ENCODE peak calls at places on chromosomes 4 and X, in five cellular contexts. V, I, T, L and K are unnamed samples.

GRCh38 chrX:134484039-134484438 is 24.1 kb downstream of the HPRT1 start:
- DNase-seq in L (no peak), T (peak; percentile 20), V (peak; percentile 81), I (peak; percentile 74), K (no peak)

GRCh38 chr4:71187399-71188196 is 151.2 kb upstream of the SLC4A4 start:
- DNase-seq in L (peak; percentile 56), I (peak; percentile 51), T (peak; percentile 51), V (peak; percentile 68), K (peak; percentile 66)

GRCh38 chr4:180009316-180009715 is 2233.9 kb upstream of the TENM3 start:
- DNase-seq in L (no peak), I (peak; percentile 19), V (no peak), T (no peak), K (no peak)

GRCh38 chrX:17669891-17670290 is 67.4 kb upstream of the SCML1 start:
- DNase-seq in V (no peak), T (no peak), I (no peak), L (no peak), K (no peak)

GRCh38 chr4:48248559-48248953 is 21.1 kb downstream of the TEC start:
- DNase-seq in L (no peak), I (no peak), T (no peak), V (no peak), K (no peak)

GRCh38 chrX:120768681-120769080 is 107.0 kb downstream of the CT47B1 start:
- DNase-seq in I (peak; percentile 33), L (no peak), V (peak; percentile 80), T (peak; percentile 39), K (no peak)

GRCh38 chr4:20271954-20272353 is 20.2 kb downstream of the SLIT2 start:
- DNase-seq in T (no peak), V (no peak), L (no peak), I (peak; percentile 41), K (no peak)

GRCh38 chr4:15385928-15386327 is 41.9 kb upstream of the C1QTNF7 start:
- DNase-seq in L (no peak), V (no peak), T (no peak), I (no peak), K (no peak)

GRCh38 chr4:751676-752075 is 46.0 kb downstream of the PCGF3 start:
- DNase-seq in I (no peak), T (peak; percentile 39), L (no peak), V (peak; percentile 12), K (no peak)

GRCh38 chr4:69323284-69323683 is 43.0 kb downstream of the UGT2B28 start:
- DNase-seq in T (no peak), L (no peak), V (peak; percentile 24), I (no peak), K (no peak)

GRCh38 chr4:54099959-54100606 is at the start of gene GSX2:
- DNase-seq in L (no peak), I (no peak), T (no peak), V (no peak), K (no peak)

GRCh38 chrX:8738588-8739189 is 6.8 kb upstream of the ANOS1 start:
- DNase-seq in T (no peak), L (peak; percentile 24), I (peak; percentile 50), V (peak; percentile 74), K (peak; percentile 38)

GRCh38 chrX:85963736-85964135 is 83.6 kb downstream of the CHM start:
- DNase-seq in L (no peak), I (peak; percentile 90), T (peak; percentile 66), V (peak; percentile 75), K (no peak)

GRCh38 chr4:177444911-177445736 is 2.9 kb upstream of the AGA start:
- DNase-seq in T (no peak), L (no peak), I (no peak), V (no peak), K (peak; percentile 44)

GRCh38 chr4:183721207-183722081 is 62.4 kb downstream of the TRAPPC11 start:
- DNase-seq in T (peak; percentile 6), L (no peak), V (no peak), I (peak; percentile 60), K (peak; percentile 89)

GRCh38 chr4:138910914-138911336 is 104.7 kb upstream of the NOCT start:
- DNase-seq in I (peak; percentile 90), V (peak; percentile 83), L (no peak), T (peak; percentile 79), K (peak; percentile 74)

GRCh38 chrX:12949927-12950656 is 24.8 kb upstream of the TMSB4X start:
- DNase-seq in I (peak; percentile 92), T (peak; percentile 87), L (peak; percentile 82), V (no peak), K (peak; percentile 88)

GRCh38 chr4:10161840-10162239 is 45.2 kb upstream of the WDR1 start:
- DNase-seq in V (no peak), T (no peak), I (no peak), L (peak; percentile 68), K (no peak)

GRCh38 chrX:139049455-139049854 is 337.9 kb upstream of the FGF13 start:
- DNase-seq in V (no peak), L (no peak), T (peak; percentile 50), I (no peak), K (no peak)

GRCh38 chr4:100417565-100417964 is 100.3 kb downstream of the EMCN start:
- DNase-seq in T (peak; percentile 48), I (peak; percentile 47), V (no peak), L (no peak), K (no peak)

GRCh38 chr4:5865896-5866599 is 26.8 kb downstream of the CRMP1 start:
- DNase-seq in I (no peak), V (no peak), T (peak; percentile 23), L (peak; percentile 27), K (no peak)

GRCh38 chr4:34826660-34827059 is 1417.7 kb downstream of the ARAP2 start:
- DNase-seq in L (no peak), V (no peak), I (no peak), T (no peak), K (no peak)

GRCh38 chrX:148914783-148915182 is 414.4 kb downstream of the AFF2 start:
- DNase-seq in T (peak; percentile 10), V (no peak), L (no peak), I (no peak), K (no peak)

GRCh38 chrX:135213200-135213844 is 38.5 kb upstream of the ETDA start:
- DNase-seq in T (no peak), V (no peak), L (no peak), I (no peak), K (no peak)

GRCh38 chr4:72031868-72032619 is at the start of gene NPFFR2:
- DNase-seq in L (no peak), T (peak; percentile 51), V (no peak), I (no peak), K (no peak)

GRCh38 chr4:6180841-6181631 is 19.3 kb downstream of the JAKMIP1 start:
- DNase-seq in L (peak; percentile 75), V (no peak), I (no peak), T (no peak), K (no peak)

GRCh38 chr4:167887726-167888125 is 204.6 kb upstream of the ANXA10 start:
- DNase-seq in L (no peak), T (no peak), I (no peak), V (no peak), K (no peak)

GRCh38 chr4:75494563-75494962 is 19.6 kb downstream of the RCHY1 start:
- DNase-seq in L (no peak), T (peak; percentile 68), V (peak; percentile 43), I (peak; percentile 88), K (no peak)

GRCh38 chrX:323721-324628 is 5.4 kb upstream of the GTPBP6 start:
- DNase-seq in V (peak; percentile 34), L (peak; percentile 40), T (peak; percentile 76), I (peak; percentile 62), K (no peak)

GRCh38 chr4:161419822-161420221 is 744.0 kb downstream of the FSTL5 start:
- DNase-seq in T (no peak), I (no peak), V (peak; percentile 10), L (no peak), K (no peak)

GRCh38 chrX:3037218-3037617 is 4.1 kb upstream of the ARSF start:
- DNase-seq in T (no peak), I (no peak), L (no peak), V (no peak), K (no peak)

GRCh38 chr4:118740869-118741268 is 55.7 kb downstream of the METTL14 start:
- DNase-seq in T (no peak), I (peak; percentile 66), L (no peak), V (peak; percentile 36), K (no peak)

GRCh38 chrX:77441479-77441878 is 5.7 kb upstream of the FGF16 start:
- DNase-seq in V (no peak), T (no peak), L (no peak), I (no peak), K (no peak)

GRCh38 chrX:9604111-9604907 is 139.5 kb downstream of the TBL1X start:
- DNase-seq in I (no peak), T (peak; percentile 44), L (no peak), V (no peak), K (no peak)

GRCh38 chr4:102560743-102561341 is 59.7 kb downstream of the NFKB1 start:
- DNase-seq in V (no peak), L (no peak), I (no peak), T (no peak), K (no peak)
- H3K9ac ChIP-seq in V (no peak overlapping the region), L (no peak overlapping the region), I (no peak overlapping the region), T (no peak overlapping the region), K (no peak overlapping the region)

GRCh38 chr4:98639108-98639507 is 19.3 kb downstream of the TSPAN5 start:
- DNase-seq in V (no peak), I (no peak), L (no peak), T (no peak), K (no peak)
- H3K9ac ChIP-seq in V (no peak overlapping the region), I (no peak overlapping the region), L (no peak overlapping the region), T (no peak overlapping the region), K (no peak overlapping the region)

DNA sequence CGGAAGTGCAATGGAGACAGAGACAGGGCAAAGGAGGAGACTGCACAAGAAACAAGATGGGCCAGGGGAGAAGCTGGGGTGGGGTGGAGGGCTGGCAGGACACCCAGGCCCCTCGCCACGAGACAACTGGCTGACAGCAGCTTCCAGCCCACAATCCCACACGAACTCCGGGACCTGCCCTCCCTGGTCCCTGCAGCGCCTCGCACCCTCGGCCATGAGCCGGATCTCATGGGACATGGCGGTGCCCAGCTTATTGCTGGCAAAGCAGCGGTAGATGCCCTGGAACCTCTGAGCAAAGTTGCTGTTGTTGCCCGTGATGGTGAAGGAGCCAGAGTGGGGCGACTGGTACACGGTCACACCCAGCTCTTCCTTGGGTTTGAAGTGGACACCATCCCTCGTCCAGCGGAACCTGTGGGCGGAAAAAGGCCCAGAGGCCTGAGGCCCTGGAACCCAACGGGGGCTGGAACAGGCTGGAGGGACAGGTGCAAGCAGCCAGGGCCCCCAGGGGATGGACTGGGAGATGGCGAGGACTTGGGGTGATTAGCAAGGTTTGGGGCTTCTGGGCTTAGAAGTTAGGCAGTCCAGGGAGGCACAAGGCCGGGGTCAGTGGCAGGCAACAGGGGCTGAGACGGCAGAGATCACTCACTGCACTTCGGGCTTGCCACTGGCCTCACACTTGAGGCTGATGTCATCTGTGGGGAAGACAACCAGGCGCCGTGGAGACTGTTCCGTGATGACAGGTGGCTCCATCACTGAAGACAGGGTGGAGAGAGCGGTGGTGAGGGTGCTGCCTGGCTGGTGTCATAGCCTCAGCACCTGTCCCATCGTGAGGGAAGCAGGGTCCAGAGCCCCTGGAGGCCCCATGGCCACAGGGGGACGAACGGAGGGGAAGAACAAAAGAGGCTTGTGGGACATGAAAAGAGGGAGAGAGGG is 13.8 kb downstream of the L1CAM start:
- DNase-seq in V (no peak), L (no peak), T (no peak), I (no peak), K (no peak)
- H3K9ac ChIP-seq in V (no peak overlapping the region), L (no peak overlapping the region), T (no peak overlapping the region), I (no peak overlapping the region), K (no peak overlapping the region)

DNA sequence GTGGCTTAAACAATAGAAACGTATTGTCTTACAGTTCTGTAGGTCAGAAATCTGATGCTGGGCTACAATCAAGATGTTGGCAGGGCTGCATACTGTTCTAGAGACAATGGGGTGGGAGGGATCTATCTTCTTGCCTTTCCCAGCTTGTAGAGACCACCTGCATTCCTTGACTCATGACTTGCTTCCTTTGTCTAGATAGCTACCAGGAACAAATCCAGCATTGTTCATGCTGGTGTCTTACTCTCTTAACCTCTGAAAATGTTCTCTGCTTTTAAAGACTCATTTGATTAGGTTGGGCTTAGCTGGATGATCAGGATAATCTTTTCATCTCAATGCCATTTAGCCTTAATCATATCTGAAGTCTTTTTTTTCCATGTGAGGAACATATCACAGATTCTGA is 169.0 kb downstream of the ZNF330 start:
- DNase-seq in T (peak; percentile 80), I (no peak), L (no peak), V (no peak), K (no peak)
- H3K9ac ChIP-seq in T (no peak overlapping the region), I (no peak overlapping the region), L (no peak overlapping the region), V (no peak overlapping the region), K (no peak overlapping the region)